ENCODE peak calls at places on chromosomes 13 and 19, in six cellular contexts. T, N, W, D, P and A are unnamed samples.
A peak's percentile ranks its signal among the peaks of the same experiment; 100 is the strongest.

GRCh38 chr13:60944016-60944415 is 471.6 kb downstream of the PCDH20 start:
- DNase-seq in P (no peak), W (no peak), T (no peak), N (no peak), D (no peak), A (no peak)

GRCh38 chr13:96346846-96347367 is 257.0 kb downstream of the HS6ST3 start:
- DNase-seq in W (no peak), D (no peak), T (no peak), P (no peak), N (no peak), A (no peak)

GRCh38 chr19:10979950-10980349 is 19.1 kb downstream of the SMARCA4 start:
- DNase-seq in P (no peak), D (no peak), T (no peak), W (no peak), N (no peak), A (no peak)

GRCh38 chr19:58021541-58022282 is 12.1 kb upstream of the ZSCAN1 start:
- DNase-seq in T (no peak), P (peak; percentile 29), D (no peak), W (peak; percentile 63), N (peak; percentile 45), A (no peak)

GRCh38 chr19:5394907-5395505 is 54.4 kb upstream of the PTPRS start:
- DNase-seq in N (no peak), W (no peak), T (no peak), P (no peak), D (no peak), A (no peak)

GRCh38 chr13:106424805-106425204 is 110.7 kb downstream of the EFNB2 start:
- DNase-seq in W (no peak), N (no peak), D (no peak), P (no peak), T (no peak), A (no peak)

GRCh38 chr13:74674701-74675100 is 540.5 kb upstream of the KLF12 start:
- DNase-seq in W (no peak), P (no peak), N (no peak), D (no peak), T (no peak), A (no peak)

GRCh38 chr19:32823747-32824102 is 45.8 kb downstream of the SLC7A9 start:
- DNase-seq in P (no peak), N (no peak), W (no peak), T (no peak), D (no peak), A (no peak)

GRCh38 chr19:43623889-43624670 is 4.7 kb upstream of the ZNF428 start:
- DNase-seq in P (no peak), N (no peak), W (no peak), T (no peak), D (no peak), A (no peak)

GRCh38 chr19:14405380-14405757 is 13.8 kb downstream of the DDX39A start:
- DNase-seq in T (no peak), D (no peak), N (no peak), P (no peak), W (no peak), A (no peak)

GRCh38 chr13:100044936-100045335 is 44.0 kb upstream of the PCCA start:
- DNase-seq in N (no peak), P (no peak), W (no peak), T (no peak), D (no peak), A (no peak)

GRCh38 chr13:28609936-28610335 is 49.0 kb upstream of the POMP start:
- DNase-seq in P (no peak), N (peak; percentile 93), T (no peak), W (no peak), D (no peak), A (no peak)

GRCh38 chr13:99990045-99990977 is 8.7 kb downstream of the ZIC2 start:
- DNase-seq in T (no peak), N (no peak), D (no peak), P (no peak), W (no peak), A (peak; percentile 73)

GRCh38 chr19:17526922-17527321 is 15.5 kb downstream of the PGLS start:
- DNase-seq in D (no peak), W (no peak), T (no peak), N (no peak), P (no peak), A (no peak)

GRCh38 chr13:23735329-23735728 is 153.9 kb downstream of the MIPEP start:
- DNase-seq in D (no peak), N (no peak), T (no peak), P (no peak), W (no peak), A (no peak)

GRCh38 chr19:28915737-28916460 is 297.1 kb downstream of the UQCRFS1 start:
- DNase-seq in D (no peak), N (no peak), T (no peak), P (no peak), W (no peak), A (no peak)

GRCh38 chr19:15313649-15314279 is 18.6 kb downstream of the BRD4 start:
- DNase-seq in D (no peak), T (no peak), N (no peak), P (no peak), W (no peak), A (no peak)

GRCh38 chr19:35901055-35901644 is 810 bp upstream of the NFKBID start:
- DNase-seq in D (no peak), P (no peak), N (peak; percentile 83), W (peak; percentile 42), T (no peak), A (no peak)